ENCODE peak calls at places on chromosome 1, in seven cellular contexts. One of them, this sample, is unnamed. For H3K27me3, the result is how much of the 10 kb centered on the place peaks cover.

GRCh38 chr1:235442788-235443429 is 61.3 kb downstream of the B3GALNT2 start:
- DNase-seq in HL-60: no peak
- DNase-seq in brain microvascular endothelial cell: peak
- DNase-seq in CD4-positive, CD25-positive, alpha-beta regulatory T cell: no peak
- DNase-seq in transverse colon: no peak
- DNase-seq in thoracic aorta: no peak
- DNase-seq in ascending aorta: no peak
- DNase-seq in this sample: no peak

GRCh38 chr1:162386292-162387225 is 5.0 kb downstream of the C1orf226 start:
- DNase-seq in ascending aorta: no peak
- DNase-seq in brain microvascular endothelial cell: no peak
- DNase-seq in HL-60: no peak
- DNase-seq in transverse colon: no peak
- DNase-seq in CD4-positive, CD25-positive, alpha-beta regulatory T cell: no peak
- DNase-seq in thoracic aorta: no peak
- DNase-seq in this sample: no peak

GRCh38 chr1:36305915-36306209 is 306 bp upstream of the SH3D21 start:
- DNase-seq in transverse colon: peak
- DNase-seq in HL-60: no peak
- DNase-seq in brain microvascular endothelial cell: no peak
- DNase-seq in ascending aorta: no peak
- DNase-seq in CD4-positive, CD25-positive, alpha-beta regulatory T cell: no peak
- DNase-seq in thoracic aorta: no peak
- DNase-seq in this sample: no peak

GRCh38 chr1:99727575-99728190 is 38.8 kb downstream of the FRRS1 start:
- DNase-seq in brain microvascular endothelial cell: peak
- DNase-seq in ascending aorta: no peak
- DNase-seq in CD4-positive, CD25-positive, alpha-beta regulatory T cell: no peak
- DNase-seq in thoracic aorta: no peak
- DNase-seq in transverse colon: no peak
- DNase-seq in HL-60: no peak
- DNase-seq in this sample: no peak

GRCh38 chr1:202159534-202160371 is 649 bp downstream of the PTPN7 start:
- DNase-seq in transverse colon: peak
- DNase-seq in brain microvascular endothelial cell: no peak
- DNase-seq in ascending aorta: no peak
- DNase-seq in thoracic aorta: no peak
- DNase-seq in HL-60: peak
- DNase-seq in CD4-positive, CD25-positive, alpha-beta regulatory T cell: peak
- DNase-seq in this sample: no peak

GRCh38 chr1:226568077-226568831 is 19.7 kb downstream of the STUM start:
- DNase-seq in HL-60: no peak
- DNase-seq in transverse colon: no peak
- DNase-seq in brain microvascular endothelial cell: no peak
- DNase-seq in ascending aorta: no peak
- DNase-seq in CD4-positive, CD25-positive, alpha-beta regulatory T cell: no peak
- DNase-seq in thoracic aorta: no peak
- DNase-seq in this sample: no peak

GRCh38 chr1:55868026-55868425 is 652.9 kb upstream of the USP24 start:
- DNase-seq in CD4-positive, CD25-positive, alpha-beta regulatory T cell: no peak
- DNase-seq in thoracic aorta: no peak
- DNase-seq in HL-60: no peak
- DNase-seq in transverse colon: no peak
- DNase-seq in brain microvascular endothelial cell: peak
- DNase-seq in ascending aorta: no peak
- DNase-seq in this sample: no peak

GRCh38 chr1:245380790-245381535 is 226.2 kb downstream of the KIF26B start:
- DNase-seq in ascending aorta: no peak
- DNase-seq in HL-60: no peak
- DNase-seq in CD4-positive, CD25-positive, alpha-beta regulatory T cell: no peak
- DNase-seq in transverse colon: no peak
- DNase-seq in brain microvascular endothelial cell: no peak
- DNase-seq in thoracic aorta: no peak
- DNase-seq in this sample: no peak

GRCh38 chr1:215081566-215082531 is 688 bp upstream of the KCNK2 start:
- DNase-seq in thoracic aorta: no peak
- DNase-seq in CD4-positive, CD25-positive, alpha-beta regulatory T cell: no peak
- DNase-seq in HL-60: no peak
- DNase-seq in ascending aorta: no peak
- DNase-seq in brain microvascular endothelial cell: no peak
- DNase-seq in transverse colon: no peak
- DNase-seq in this sample: no peak

GRCh38 chr1:108080448-108080847 is 115.5 kb upstream of the VAV3 start:
- DNase-seq in HL-60: no peak
- DNase-seq in brain microvascular endothelial cell: no peak
- DNase-seq in CD4-positive, CD25-positive, alpha-beta regulatory T cell: no peak
- DNase-seq in ascending aorta: no peak
- DNase-seq in transverse colon: no peak
- DNase-seq in thoracic aorta: no peak
- DNase-seq in this sample: no peak

GRCh38 chr1:181893937-181894336 is 167.6 kb downstream of the ZNF648 start:
- DNase-seq in transverse colon: no peak
- DNase-seq in thoracic aorta: no peak
- DNase-seq in ascending aorta: no peak
- DNase-seq in brain microvascular endothelial cell: no peak
- DNase-seq in CD4-positive, CD25-positive, alpha-beta regulatory T cell: no peak
- DNase-seq in HL-60: no peak
- DNase-seq in this sample: no peak

GRCh38 chr1:84742653-84743052 is 52.4 kb upstream of the SSX2IP start:
- DNase-seq in ascending aorta: no peak
- DNase-seq in transverse colon: no peak
- DNase-seq in brain microvascular endothelial cell: no peak
- DNase-seq in CD4-positive, CD25-positive, alpha-beta regulatory T cell: no peak
- DNase-seq in thoracic aorta: no peak
- DNase-seq in HL-60: no peak
- DNase-seq in this sample: no peak

GRCh38 chr1:53495608-53496345 is 36.6 kb downstream of the DMRTB1 start:
- DNase-seq in transverse colon: no peak
- DNase-seq in thoracic aorta: no peak
- DNase-seq in HL-60: no peak
- DNase-seq in CD4-positive, CD25-positive, alpha-beta regulatory T cell: no peak
- DNase-seq in brain microvascular endothelial cell: no peak
- DNase-seq in ascending aorta: no peak
- DNase-seq in this sample: no peak

GRCh38 chr1:69197816-69198215 is 369.9 kb upstream of the LRRC7 start:
- DNase-seq in CD4-positive, CD25-positive, alpha-beta regulatory T cell: no peak
- DNase-seq in ascending aorta: no peak
- DNase-seq in brain microvascular endothelial cell: no peak
- DNase-seq in HL-60: no peak
- DNase-seq in thoracic aorta: no peak
- DNase-seq in transverse colon: no peak
- DNase-seq in this sample: no peak

GRCh38 chr1:59552001-59552400 is 255.1 kb downstream of the FGGY start:
- DNase-seq in thoracic aorta: no peak
- DNase-seq in brain microvascular endothelial cell: no peak
- DNase-seq in ascending aorta: no peak
- DNase-seq in HL-60: peak
- DNase-seq in transverse colon: no peak
- DNase-seq in CD4-positive, CD25-positive, alpha-beta regulatory T cell: no peak
- DNase-seq in this sample: no peak

GRCh38 chr1:174963547-174964125 is 36.1 kb upstream of the CACYBP start:
- DNase-seq in ascending aorta: no peak
- DNase-seq in transverse colon: peak
- DNase-seq in brain microvascular endothelial cell: no peak
- DNase-seq in thoracic aorta: no peak
- DNase-seq in HL-60: no peak
- DNase-seq in CD4-positive, CD25-positive, alpha-beta regulatory T cell: no peak
- DNase-seq in this sample: no peak

GRCh38 chr1:58966103-58966916 is 182.5 kb upstream of the JUN start:
- DNase-seq in thoracic aorta: no peak
- DNase-seq in CD4-positive, CD25-positive, alpha-beta regulatory T cell: no peak
- DNase-seq in HL-60: no peak
- DNase-seq in ascending aorta: no peak
- DNase-seq in brain microvascular endothelial cell: no peak
- DNase-seq in transverse colon: no peak
- DNase-seq in this sample: no peak

GRCh38 chr1:32241011-32241763 is 5.8 kb upstream of the FAM167B start:
- DNase-seq in HL-60: no peak
- DNase-seq in brain microvascular endothelial cell: peak
- DNase-seq in ascending aorta: peak
- DNase-seq in transverse colon: peak
- DNase-seq in thoracic aorta: peak
- DNase-seq in CD4-positive, CD25-positive, alpha-beta regulatory T cell: peak
- DNase-seq in this sample: peak

GRCh38 chr1:87800006-87800405 is 471.3 kb downstream of the LMO4 start:
- DNase-seq in CD4-positive, CD25-positive, alpha-beta regulatory T cell: no peak
- DNase-seq in transverse colon: no peak
- DNase-seq in ascending aorta: no peak
- DNase-seq in thoracic aorta: no peak
- DNase-seq in HL-60: no peak
- DNase-seq in brain microvascular endothelial cell: no peak
- DNase-seq in this sample: no peak

GRCh38 chr1:229003233-229004031 is 267.5 kb upstream of the RAB4A start:
- DNase-seq in ascending aorta: peak
- DNase-seq in thoracic aorta: no peak
- DNase-seq in brain microvascular endothelial cell: no peak
- DNase-seq in HL-60: no peak
- DNase-seq in transverse colon: no peak
- DNase-seq in CD4-positive, CD25-positive, alpha-beta regulatory T cell: no peak
- DNase-seq in this sample: no peak
- H3K27ac ChIP-seq in ascending aorta: peak
- H3K27ac ChIP-seq in thoracic aorta: peak
- H3K27ac ChIP-seq in brain microvascular endothelial cell: no peak
- H3K27ac ChIP-seq in HL-60: no peak
- H3K27ac ChIP-seq in transverse colon: no peak
- H3K27ac ChIP-seq in CD4-positive, CD25-positive, alpha-beta regulatory T cell: no peak
- H3K27ac ChIP-seq in this sample: no peak

DNA sequence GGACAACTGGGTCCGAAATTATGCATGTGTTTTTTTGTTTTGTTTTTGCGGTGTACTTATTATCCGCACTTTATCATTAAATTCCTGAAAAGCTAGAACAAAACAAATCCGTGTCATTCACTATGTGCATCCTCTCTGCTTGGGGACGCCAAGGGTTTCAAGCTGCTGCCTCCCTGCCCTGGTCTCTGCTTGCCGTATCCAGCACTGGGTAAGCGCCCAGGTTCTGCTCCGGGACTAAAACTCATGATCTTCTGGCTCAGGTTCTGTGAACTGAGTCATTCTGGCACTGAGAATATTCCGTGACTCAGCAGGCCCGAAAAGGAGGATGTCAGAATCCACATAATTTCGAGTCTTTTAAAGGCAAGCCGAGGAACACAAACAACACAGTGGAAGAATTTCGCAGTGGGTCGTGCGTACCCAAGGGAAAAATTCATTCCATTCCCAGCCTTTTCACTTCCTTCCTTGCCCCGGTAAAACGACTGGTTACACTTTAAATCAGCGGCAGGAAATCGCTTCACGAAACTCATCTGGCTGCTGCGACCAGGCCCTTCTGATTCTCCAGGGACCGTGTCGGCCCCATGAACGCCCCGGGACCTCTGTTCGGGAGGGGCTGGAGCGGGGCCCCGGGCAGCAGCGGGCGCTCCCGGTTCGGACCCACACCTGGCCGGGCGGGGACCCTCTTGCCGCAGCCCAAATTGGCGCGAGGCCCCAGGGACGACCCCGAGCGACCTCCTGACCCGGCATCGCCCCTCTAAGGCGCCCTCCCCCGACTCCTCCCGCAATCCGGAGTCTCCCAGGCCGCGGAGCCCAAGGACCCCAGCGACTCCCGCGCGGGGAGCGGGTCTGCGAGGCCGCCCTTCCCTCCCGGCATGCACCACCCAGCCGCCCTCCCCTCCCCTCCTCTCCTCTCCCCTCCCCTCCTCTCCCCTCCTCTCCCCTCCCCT is 746 bp upstream of the LAMC1 start:
- DNase-seq in brain microvascular endothelial cell: peak
- DNase-seq in CD4-positive, CD25-positive, alpha-beta regulatory T cell: no peak
- DNase-seq in thoracic aorta: peak
- DNase-seq in transverse colon: peak
- DNase-seq in ascending aorta: peak
- DNase-seq in HL-60: peak
- DNase-seq in this sample: no peak
- H3K27me3 ChIP-seq in brain microvascular endothelial cell: under half
- H3K27me3 ChIP-seq in CD4-positive, CD25-positive, alpha-beta regulatory T cell: under half
- H3K27me3 ChIP-seq in thoracic aorta: under half
- H3K27me3 ChIP-seq in transverse colon: under half
- H3K27me3 ChIP-seq in ascending aorta: under half
- H3K27me3 ChIP-seq in HL-60: under half
- H3K27me3 ChIP-seq in this sample: half or more

DNA sequence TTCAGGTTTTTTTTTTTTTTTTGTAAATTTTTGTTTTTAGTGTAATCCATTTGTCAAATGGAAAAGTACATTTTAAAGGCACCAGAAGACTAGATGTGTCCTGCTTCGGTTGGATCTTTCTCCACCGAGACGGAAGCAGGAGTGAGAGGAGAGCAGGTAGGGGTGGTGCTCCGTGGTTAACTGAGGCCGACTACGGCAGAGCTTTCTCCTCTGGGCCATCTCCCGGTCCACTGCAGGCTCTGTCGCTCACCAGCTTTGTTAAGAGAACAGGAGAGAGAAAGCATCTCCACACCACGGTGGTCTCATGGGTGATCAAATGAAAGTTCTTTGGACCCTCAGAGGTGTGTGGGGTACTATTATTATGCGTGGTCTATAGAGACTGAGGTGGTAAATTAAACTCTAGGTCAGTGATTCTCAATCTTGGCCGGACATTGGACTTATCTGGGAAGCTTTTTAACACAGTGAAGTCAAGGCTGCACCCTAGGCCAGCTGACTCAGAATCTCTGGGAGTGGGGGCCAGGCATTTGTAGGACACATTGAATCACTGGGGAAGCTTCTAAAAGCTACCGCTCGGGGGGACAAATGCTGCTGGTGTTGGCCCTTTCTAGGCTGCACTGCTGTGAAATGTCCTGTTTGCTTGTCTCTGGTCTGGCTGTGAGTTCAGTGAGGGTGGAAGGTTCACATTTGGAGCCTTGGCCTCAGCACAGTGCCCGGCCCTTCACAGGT is 25.0 kb downstream of the ABCA4 start:
- DNase-seq in brain microvascular endothelial cell: peak
- DNase-seq in thoracic aorta: peak
- DNase-seq in CD4-positive, CD25-positive, alpha-beta regulatory T cell: no peak
- DNase-seq in ascending aorta: peak
- DNase-seq in transverse colon: no peak
- DNase-seq in HL-60: no peak
- DNase-seq in this sample: no peak
- H3K27ac ChIP-seq in brain microvascular endothelial cell: peak
- H3K27ac ChIP-seq in thoracic aorta: peak
- H3K27ac ChIP-seq in CD4-positive, CD25-positive, alpha-beta regulatory T cell: no peak
- H3K27ac ChIP-seq in ascending aorta: peak
- H3K27ac ChIP-seq in transverse colon: peak
- H3K27ac ChIP-seq in HL-60: no peak
- H3K27ac ChIP-seq in this sample: no peak

GRCh38 chr1:197927908-197928665 is 10.9 kb downstream of the LHX9 start:
- DNase-seq in transverse colon: no peak
- DNase-seq in thoracic aorta: no peak
- DNase-seq in HL-60: no peak
- DNase-seq in CD4-positive, CD25-positive, alpha-beta regulatory T cell: no peak
- DNase-seq in brain microvascular endothelial cell: no peak
- DNase-seq in ascending aorta: no peak
- DNase-seq in this sample: no peak

GRCh38 chr1:197933647-197934046 is 16.5 kb downstream of the LHX9 start:
- DNase-seq in HL-60: no peak
- DNase-seq in CD4-positive, CD25-positive, alpha-beta regulatory T cell: no peak
- DNase-seq in thoracic aorta: no peak
- DNase-seq in brain microvascular endothelial cell: no peak
- DNase-seq in transverse colon: no peak
- DNase-seq in ascending aorta: no peak
- DNase-seq in this sample: no peak

GRCh38 chr1:197928849-197929336 is 11.7 kb downstream of the LHX9 start:
- DNase-seq in transverse colon: no peak
- DNase-seq in HL-60: peak
- DNase-seq in thoracic aorta: no peak
- DNase-seq in brain microvascular endothelial cell: no peak
- DNase-seq in ascending aorta: no peak
- DNase-seq in CD4-positive, CD25-positive, alpha-beta regulatory T cell: no peak
- DNase-seq in this sample: no peak

GRCh38 chr1:197933016-197933415 is 15.8 kb downstream of the LHX9 start:
- DNase-seq in ascending aorta: no peak
- DNase-seq in thoracic aorta: no peak
- DNase-seq in transverse colon: no peak
- DNase-seq in CD4-positive, CD25-positive, alpha-beta regulatory T cell: no peak
- DNase-seq in brain microvascular endothelial cell: no peak
- DNase-seq in HL-60: no peak
- DNase-seq in this sample: no peak
- H3K27me3 ChIP-seq in ascending aorta: under half
- H3K27me3 ChIP-seq in thoracic aorta: under half
- H3K27me3 ChIP-seq in transverse colon: half or more
- H3K27me3 ChIP-seq in CD4-positive, CD25-positive, alpha-beta regulatory T cell: half or more
- H3K27me3 ChIP-seq in brain microvascular endothelial cell: under half
- H3K27me3 ChIP-seq in HL-60: under half
- H3K27me3 ChIP-seq in this sample: under half